ENCODE peak calls at places on chromosomes 12 and 14, in four cellular contexts. L, R, B and S are unnamed samples.
A peak's percentile ranks its signal among the peaks of the same experiment; 100 is the strongest.

GRCh38 chr12:51819851-51820720 is 28.4 kb downstream of the FIGNL2 start:
- DNase-seq in L (no peak), R (peak; percentile 23), B (no peak), S (no peak)

GRCh38 chr12:111451649-111452129 is 46.0 kb downstream of the SH2B3 start:
- DNase-seq in R (peak; percentile 37), B (peak; percentile 24), L (peak; percentile 47), S (peak; percentile 70)

GRCh38 chr14:71339650-71340415 is 432.6 kb downstream of the PCNX1 start:
- DNase-seq in R (no peak), B (no peak), L (no peak), S (no peak)

GRCh38 chr12:4286771-4287317 is 13.3 kb downstream of the CCND2 start:
- DNase-seq in R (no peak), L (no peak), B (no peak), S (no peak)

GRCh38 chr14:72457641-72458040 is 436.3 kb downstream of the DPF3 start:
- DNase-seq in L (no peak), R (peak; percentile 91), B (no peak), S (peak; percentile 83)

GRCh38 chr12:58148405-58148804 is 207.0 kb downstream of the ATP23 start:
- DNase-seq in R (peak; percentile 91), L (no peak), B (peak; percentile 6), S (peak; percentile 71)

GRCh38 chr12:59843260-59843843 is 247.5 kb downstream of the SLC16A7 start:
- DNase-seq in B (no peak), R (no peak), L (no peak), S (no peak)

GRCh38 chr12:87274594-87275245 is 754.5 kb downstream of the C12orf50 start:
- DNase-seq in L (peak; percentile 61), R (peak; percentile 50), B (peak; percentile 19), S (peak; percentile 72)

GRCh38 chr12:131571827-131572226 is 139.1 kb upstream of the SFSWAP start:
- DNase-seq in L (no peak), B (no peak), R (no peak), S (no peak)

GRCh38 chr12:32309811-32310755 is 89.3 kb upstream of the FGD4 start:
- DNase-seq in R (no peak), B (no peak), L (peak; percentile 55), S (peak; percentile 72)

GRCh38 chr12:2294651-2295475 is 242.1 kb downstream of the CACNA1C start:
- DNase-seq in L (no peak), B (no peak), R (peak; percentile 57), S (peak; percentile 63)

GRCh38 chr12:103924761-103925641 is 5.2 kb upstream of the HSP90B1 start:
- DNase-seq in B (peak; percentile 39), R (peak; percentile 87), L (no peak), S (peak; percentile 95)

GRCh38 chr12:124392991-124393790 is 98.3 kb downstream of the RFLNA start:
- DNase-seq in B (no peak), R (peak; percentile 69), L (no peak), S (peak; percentile 63)

GRCh38 chr12:48973992-48974673 is 2.6 kb upstream of the WNT10B start:
- DNase-seq in B (no peak), R (peak; percentile 57), L (peak; percentile 77), S (peak; percentile 73)

GRCh38 chr12:48973531-48973930 is 2.0 kb upstream of the WNT10B start:
- DNase-seq in B (no peak), L (no peak), R (no peak), S (no peak)

GRCh38 chr12:48973084-48973483 is 1.5 kb upstream of the WNT10B start:
- DNase-seq in B (no peak), R (no peak), L (no peak), S (no peak)

GRCh38 chr12:48970702-48971334 is 717 bp downstream of the WNT10B start:
- DNase-seq in B (no peak), R (no peak), L (no peak), S (no peak)

GRCh38 chr12:48972213-48973021 is 882 bp upstream of the WNT10B start:
- DNase-seq in R (peak; percentile 56), B (no peak), L (no peak), S (no peak)
- TF ChIP-seq CTCF in R (peak; percentile 23), B (no peak), L (no peak), S (no peak)

GRCh38 chr12:68237523-68238070 is 12.0 kb upstream of the IL26 start:
- DNase-seq in R (peak; percentile 59), L (peak; percentile 18), B (no peak), S (peak; percentile 24)

GRCh38 chr12:68239309-68239708 is 13.7 kb upstream of the IL26 start:
- DNase-seq in R (no peak), B (no peak), L (no peak), S (no peak)

GRCh38 chr12:68235576-68235975 is 10.0 kb upstream of the IL26 start:
- DNase-seq in R (no peak), B (no peak), L (no peak), S (no peak)

GRCh38 chr12:68236421-68237059 is 10.9 kb upstream of the IL26 start:
- DNase-seq in B (no peak), R (no peak), L (no peak), S (peak; percentile 30)

DNA sequence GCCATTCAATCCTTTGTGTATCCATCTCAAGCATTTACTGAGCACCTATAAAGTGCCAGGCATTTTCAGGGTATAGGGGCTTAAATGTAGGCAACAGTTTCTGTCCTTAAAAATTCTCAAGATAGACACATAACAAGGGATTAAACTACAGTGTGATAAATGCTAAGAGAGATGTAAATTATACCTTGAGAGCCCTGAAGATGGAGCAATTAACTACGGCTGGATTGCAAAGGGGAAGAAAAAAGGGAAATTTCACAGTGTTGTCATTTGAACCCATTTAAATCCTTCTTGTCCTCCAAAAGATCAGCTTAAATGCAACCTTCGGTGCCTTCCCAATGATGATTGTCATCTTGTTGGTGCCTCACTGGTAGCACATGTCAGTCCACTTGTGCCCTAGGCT is 11.5 kb upstream of the IL26 start:
- DNase-seq in B (no peak), L (no peak), R (no peak), S (peak; percentile 66)
- H3K4me3 ChIP-seq in B (no peak overlapping the region), L (no peak overlapping the region), R (no peak overlapping the region), S (no peak overlapping the region)

DNA sequence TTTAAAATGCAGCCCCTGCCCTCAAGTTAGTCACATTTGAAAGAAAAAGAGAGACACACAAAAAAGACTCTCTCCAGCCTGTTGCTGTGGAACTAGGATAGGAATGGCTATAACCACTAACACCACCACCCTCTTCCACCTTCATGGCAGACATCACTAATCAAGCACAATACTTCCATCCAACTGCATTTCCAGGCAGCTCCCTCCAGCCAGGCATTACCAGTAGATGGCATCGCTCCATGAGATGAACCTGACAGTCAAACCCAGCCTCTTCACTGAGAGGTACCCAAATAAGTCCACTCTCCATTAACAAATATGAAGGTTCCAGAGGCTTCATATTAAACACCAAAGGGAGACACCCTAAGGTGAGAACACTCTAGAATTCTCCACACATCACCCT is 24.4 kb downstream of the SLC8B1 start:
- DNase-seq in R (no peak), B (no peak), L (no peak), S (peak; percentile 42)
- TF ChIP-seq CTCF in R (peak; percentile 5), B (peak; percentile 6), L (peak; percentile 10), S (peak; percentile 25)

DNA sequence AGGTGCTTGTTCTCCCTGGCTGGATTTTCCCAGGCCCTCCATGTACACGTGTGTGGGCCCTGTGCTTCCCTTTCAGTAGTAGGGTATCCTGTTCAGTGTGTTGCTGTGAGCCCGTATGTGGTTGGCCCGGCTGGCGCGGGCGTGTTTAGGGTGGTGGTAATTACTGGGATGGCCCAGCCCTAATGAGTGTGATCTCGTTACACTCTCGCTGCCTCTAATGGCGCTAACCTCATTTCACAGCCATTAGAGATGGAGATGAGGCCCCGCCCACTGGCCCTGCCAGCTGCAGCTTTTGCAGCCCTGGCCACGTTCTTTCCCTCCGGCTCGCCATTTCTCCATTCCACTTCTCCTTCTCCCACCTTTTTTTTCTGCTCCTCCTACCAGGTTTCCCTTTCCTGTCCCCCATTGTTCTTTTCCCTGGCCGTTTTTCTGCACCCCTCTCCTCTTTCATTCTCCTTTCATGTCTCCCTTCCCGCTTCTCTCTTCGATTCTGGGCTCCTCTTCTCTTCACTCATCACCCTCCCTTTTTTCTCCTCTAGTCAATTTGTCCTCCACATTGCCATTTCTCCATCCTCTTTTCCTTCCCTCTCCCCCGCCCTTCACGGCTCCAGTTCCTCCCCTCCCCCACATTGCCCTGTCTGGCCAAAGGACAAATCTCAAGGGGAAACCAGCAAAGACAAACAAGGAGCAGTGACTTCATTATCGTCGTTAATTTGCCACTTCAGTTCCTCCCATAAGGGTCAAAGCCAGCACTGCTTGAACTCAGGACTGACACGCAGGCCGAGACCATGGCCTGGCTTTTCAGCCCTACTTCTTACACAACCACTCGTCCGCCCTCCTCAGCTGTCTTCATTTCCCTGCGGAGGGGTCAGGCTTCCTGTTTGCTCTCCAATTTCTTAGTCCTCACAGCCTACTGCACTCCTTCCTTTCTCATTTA is 6.8 kb downstream of the ZFHX2 start:
- DNase-seq in L (peak; percentile 20), R (no peak), B (no peak), S (peak; percentile 23)
- H3K4me3 ChIP-seq in L (no peak overlapping the region), R (no peak overlapping the region), B (no peak overlapping the region), S (no peak overlapping the region)

GRCh38 chr12:5915511-5915910 is 29.5 kb downstream of the ANO2 start:
- DNase-seq in L (no peak), R (no peak), B (no peak), S (no peak)

GRCh38 chr12:5910790-5911548 is 34.1 kb downstream of the ANO2 start:
- DNase-seq in R (no peak), B (no peak), L (no peak), S (no peak)

GRCh38 chr12:5914387-5915149 is 30.5 kb downstream of the ANO2 start:
- DNase-seq in R (no peak), B (no peak), L (no peak), S (no peak)

GRCh38 chr12:5912011-5912410 is 33.0 kb downstream of the ANO2 start:
- DNase-seq in R (no peak), B (no peak), L (no peak), S (no peak)

DNA sequence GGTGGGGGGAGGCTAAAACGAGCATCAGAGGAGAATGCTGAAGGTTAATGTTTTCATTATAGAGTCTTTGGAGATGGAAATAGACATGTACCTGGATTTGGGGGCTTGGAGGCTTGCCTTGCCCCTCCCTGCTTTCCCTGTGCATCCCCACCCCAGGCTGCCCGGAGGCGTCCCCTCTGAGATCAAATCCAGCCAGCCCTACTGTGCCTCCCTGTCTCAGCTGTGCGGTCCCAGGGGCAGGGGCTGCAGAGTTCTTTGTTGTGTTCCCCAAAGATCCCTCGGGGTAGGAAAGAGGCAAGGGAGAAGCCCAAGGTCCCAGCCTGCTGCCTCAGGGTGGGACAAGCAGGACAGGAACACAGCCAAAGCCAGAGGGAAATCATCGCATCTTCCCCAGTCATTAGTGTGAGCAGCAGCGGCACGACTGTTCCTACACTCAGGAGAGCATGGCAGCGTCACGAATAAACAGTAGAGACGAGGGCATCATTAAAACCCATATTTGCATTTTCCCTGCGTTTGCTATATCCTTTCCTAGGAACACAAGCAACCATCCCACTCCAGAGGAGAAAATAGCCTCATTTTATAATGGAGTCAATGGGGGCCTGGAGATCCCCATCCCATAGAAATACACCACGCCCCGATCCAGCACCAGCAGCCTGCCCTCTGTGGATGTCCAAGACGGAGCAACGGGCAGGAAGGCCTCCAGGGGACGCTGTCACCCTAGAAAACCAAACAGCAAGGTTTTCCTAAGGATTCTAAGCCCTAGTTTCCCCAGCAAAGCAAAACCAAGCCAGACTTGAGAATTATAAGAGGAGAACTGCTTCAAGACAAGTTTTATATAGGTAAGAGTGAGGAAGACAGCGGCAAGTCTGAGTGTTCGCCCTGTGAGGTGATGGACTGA is 32.4 kb downstream of the ANO2 start:
- DNase-seq in B (no peak), R (no peak), L (peak; percentile 32), S (no peak)
- TF ChIP-seq CTCF in B (peak; percentile 87), R (peak; percentile 16), L (peak; percentile 15), S (peak; percentile 36)